ENCODE peak calls at places on chromosomes 11 and 22, in ten cellular contexts. A is mesothelial cell of epicardium, K is activated B cell treated with CpG ODN at 0.5 μM for 24 hours, J is Calu3, W is GM10248, S is A549, E is GM20000, P is GM13976, B is lung, X is tibial artery. D is an unnamed sample.

GRCh38 chr11:100434821-100435641 is 252.1 kb upstream of the ARHGAP42 start:
- DNase-seq in A (no peak), K (no peak), J (no peak), W (no peak), S (no peak), E (no peak), P (no peak), B (no peak), X (no peak), D (no peak)

GRCh38 chr11:101870510-101870909 is 44.3 kb upstream of the CEP126 start:
- DNase-seq in A (no peak), K (no peak), J (no peak), W (no peak), S (peak), E (no peak), P (no peak), B (no peak), X (no peak), D (no peak)

GRCh38 chr11:112697371-112697770 is 263.8 kb upstream of the NCAM1 start:
- DNase-seq in A (no peak), K (no peak), J (no peak), W (no peak), S (no peak), E (no peak), P (no peak), B (no peak), X (no peak), D (no peak)

GRCh38 chr11:85048801-85049200 is 578.3 kb downstream of the DLG2 start:
- DNase-seq in A (no peak), K (no peak), J (no peak), W (no peak), S (no peak), E (no peak), P (no peak), B (no peak), X (no peak), D (no peak)

GRCh38 chr11:128624269-128625170 is 37.2 kb upstream of the ETS1 start:
- DNase-seq in A (no peak), K (peak), J (no peak), W (peak), S (no peak), E (peak), P (peak), B (no peak), X (no peak), D (peak)

GRCh38 chr11:119468511-119468910 is 45.5 kb upstream of the THY1 start:
- DNase-seq in A (no peak), K (no peak), J (no peak), W (no peak), S (no peak), E (no peak), P (no peak), B (no peak), X (no peak), D (no peak)

GRCh38 chr22:39284142-39284980 is 35.1 kb downstream of the RPL3 start:
- DNase-seq in A (no peak), K (no peak), J (peak), W (no peak), S (no peak), E (no peak), P (no peak), B (no peak), X (no peak), D (no peak)

GRCh38 chr22:27386186-27386585 is 415.4 kb downstream of the MN1 start:
- DNase-seq in A (no peak), K (no peak), J (no peak), W (no peak), S (no peak), E (no peak), P (no peak), B (no peak), X (no peak), D (no peak)

GRCh38 chr11:94511932-94512781 is at the start of gene C11orf97:
- DNase-seq in A (peak), K (peak), J (peak), W (peak), S (peak), E (peak), P (peak), B (peak), X (peak), D (peak)

GRCh38 chr22:46039531-46039930 is 62.6 kb upstream of the WNT7B start:
- DNase-seq in A (no peak), K (no peak), J (no peak), W (no peak), S (no peak), E (no peak), P (no peak), B (no peak), X (no peak), D (no peak)

GRCh38 chr11:68302256-68303054 is 9.9 kb upstream of the LRP5 start:
- DNase-seq in A (no peak), K (no peak), J (peak), W (no peak), S (no peak), E (no peak), P (no peak), B (no peak), X (no peak), D (no peak)

GRCh38 chr22:47277001-47277400 is 514.6 kb downstream of the TBC1D22A start:
- DNase-seq in A (no peak), K (no peak), J (no peak), W (no peak), S (no peak), E (no peak), P (no peak), B (no peak), X (no peak), D (no peak)

GRCh38 chr22:47276219-47276843 is 513.9 kb downstream of the TBC1D22A start:
- DNase-seq in A (no peak), K (no peak), J (no peak), W (no peak), S (no peak), E (no peak), P (no peak), B (no peak), X (no peak), D (no peak)

GRCh38 chr22:47277511-47277910 is 515.1 kb downstream of the TBC1D22A start:
- DNase-seq in A (no peak), K (no peak), J (no peak), W (no peak), S (no peak), E (no peak), P (no peak), B (no peak), X (no peak), D (no peak)

GRCh38 chr22:47274196-47274595 is 511.7 kb downstream of the TBC1D22A start:
- DNase-seq in A (no peak), K (no peak), J (no peak), W (no peak), S (no peak), E (no peak), P (no peak), B (no peak), X (no peak), D (no peak)

GRCh38 chr22:47275479-47276218 is 513.2 kb downstream of the TBC1D22A start:
- DNase-seq in A (no peak), K (no peak), J (no peak), W (no peak), S (no peak), E (no peak), P (no peak), B (no peak), X (no peak), D (peak)
- TF ChIP-seq CTCF in A (no peak), K (no peak), J (no peak), W (no peak), S (no peak), E (no peak), P (no peak), B (no peak), X (no peak), D (no peak)

DNA sequence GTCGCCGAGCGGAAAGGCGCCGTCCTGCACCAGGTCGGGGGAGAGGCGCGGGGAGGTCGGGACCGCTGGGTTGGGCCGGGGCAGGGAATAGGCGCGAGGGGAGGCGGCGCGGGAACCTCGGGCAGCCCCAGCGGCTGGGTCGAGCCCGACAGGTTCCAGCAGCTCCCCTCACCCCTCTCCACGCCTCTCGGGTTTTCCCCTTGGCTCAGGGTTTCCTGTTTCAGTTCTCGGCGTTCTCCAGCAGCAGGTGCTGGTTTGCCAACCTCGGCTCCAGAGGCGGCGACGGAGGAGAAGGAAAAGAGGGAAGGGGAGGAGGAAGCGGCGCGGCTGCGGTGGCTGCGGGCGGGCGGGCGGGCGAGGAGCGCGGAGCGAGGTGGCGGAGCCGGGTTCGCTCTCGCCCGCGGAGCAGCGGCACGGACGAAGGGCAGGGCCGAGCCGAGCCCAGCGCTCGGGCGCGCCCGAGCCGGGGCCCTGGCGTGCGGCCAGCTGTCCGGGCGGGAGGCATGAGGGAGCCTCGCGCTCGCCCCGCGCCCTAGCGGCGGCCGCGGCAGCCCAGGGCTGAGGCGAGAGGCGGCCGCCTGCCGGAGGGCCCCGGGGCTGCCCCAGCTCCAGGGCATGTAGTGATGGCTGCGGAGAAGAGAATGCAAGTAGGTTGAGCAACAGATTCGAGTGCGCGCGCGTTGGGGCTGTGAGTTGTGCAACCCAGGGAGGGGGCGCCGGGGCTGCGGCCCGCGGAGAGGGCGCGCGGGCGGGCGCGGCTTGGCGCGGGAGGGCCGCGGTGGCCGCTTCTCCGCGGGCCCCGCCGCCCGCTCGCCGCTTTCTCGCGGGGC is at the start of gene ZC3H12C:
- DNase-seq in A (peak), K (peak), J (peak), W (peak), S (peak), E (peak), P (peak), B (peak), X (peak), D (no peak)
- TF ChIP-seq CTCF in A (no peak), K (no peak), J (peak), W (peak), S (peak), E (peak), P (peak), B (no peak), X (peak), D (no peak)

DNA sequence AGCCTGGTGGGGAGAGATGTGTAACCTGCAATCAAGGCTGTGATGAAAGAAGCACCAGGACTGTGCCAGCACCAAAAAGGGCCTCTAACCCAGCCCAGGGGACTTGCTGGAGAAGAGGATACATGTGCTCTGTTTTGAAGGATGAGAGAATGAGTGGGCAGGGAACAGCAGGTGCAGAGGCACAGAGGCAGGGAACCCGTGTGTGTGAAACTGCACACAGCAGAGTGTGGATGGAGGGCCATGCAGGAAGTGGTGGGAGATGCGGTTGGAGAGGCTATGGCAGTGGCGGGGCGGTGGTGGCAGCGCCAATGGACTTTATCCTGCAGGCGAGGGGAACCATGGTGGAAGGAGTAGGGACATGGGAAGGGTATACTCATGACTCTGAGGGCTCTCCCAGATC is 25.2 kb upstream of the LRRC32 start:
- DNase-seq in A (no peak), K (no peak), J (no peak), W (no peak), S (no peak), E (no peak), P (no peak), B (no peak), X (no peak), D (no peak)
- TF ChIP-seq CTCF in A (no peak), K (no peak), J (no peak), W (no peak), S (no peak), E (no peak), P (no peak), B (no peak), X (no peak), D (no peak)

GRCh38 chr11:82174610-82175009 is 559.1 kb downstream of the FAM181B start:
- DNase-seq in A (no peak), K (no peak), J (no peak), W (no peak), S (no peak), E (no peak), P (no peak), B (no peak), X (no peak), D (no peak)
- TF ChIP-seq CTCF in A (peak), K (no peak), J (no peak), W (no peak), S (no peak), E (no peak), P (no peak), B (no peak), X (no peak), D (no peak)

GRCh38 chr22:23384451-23384850 is 195.6 kb downstream of the IGLL1 start:
- DNase-seq in A (no peak), K (no peak), J (no peak), W (no peak), S (no peak), E (no peak), P (peak), B (no peak), X (peak), D (no peak)

GRCh38 chr22:23386822-23387580 is 193.1 kb downstream of the IGLL1 start:
- DNase-seq in A (no peak), K (no peak), J (no peak), W (no peak), S (no peak), E (no peak), P (peak), B (no peak), X (peak), D (no peak)

GRCh38 chr22:23386245-23386631 is 193.9 kb downstream of the IGLL1 start:
- DNase-seq in A (no peak), K (no peak), J (no peak), W (no peak), S (no peak), E (no peak), P (no peak), B (no peak), X (peak), D (no peak)

GRCh38 chr22:23384899-23385298 is 195.2 kb downstream of the IGLL1 start:
- DNase-seq in A (no peak), K (no peak), J (no peak), W (no peak), S (no peak), E (no peak), P (no peak), B (no peak), X (no peak), D (no peak)

DNA sequence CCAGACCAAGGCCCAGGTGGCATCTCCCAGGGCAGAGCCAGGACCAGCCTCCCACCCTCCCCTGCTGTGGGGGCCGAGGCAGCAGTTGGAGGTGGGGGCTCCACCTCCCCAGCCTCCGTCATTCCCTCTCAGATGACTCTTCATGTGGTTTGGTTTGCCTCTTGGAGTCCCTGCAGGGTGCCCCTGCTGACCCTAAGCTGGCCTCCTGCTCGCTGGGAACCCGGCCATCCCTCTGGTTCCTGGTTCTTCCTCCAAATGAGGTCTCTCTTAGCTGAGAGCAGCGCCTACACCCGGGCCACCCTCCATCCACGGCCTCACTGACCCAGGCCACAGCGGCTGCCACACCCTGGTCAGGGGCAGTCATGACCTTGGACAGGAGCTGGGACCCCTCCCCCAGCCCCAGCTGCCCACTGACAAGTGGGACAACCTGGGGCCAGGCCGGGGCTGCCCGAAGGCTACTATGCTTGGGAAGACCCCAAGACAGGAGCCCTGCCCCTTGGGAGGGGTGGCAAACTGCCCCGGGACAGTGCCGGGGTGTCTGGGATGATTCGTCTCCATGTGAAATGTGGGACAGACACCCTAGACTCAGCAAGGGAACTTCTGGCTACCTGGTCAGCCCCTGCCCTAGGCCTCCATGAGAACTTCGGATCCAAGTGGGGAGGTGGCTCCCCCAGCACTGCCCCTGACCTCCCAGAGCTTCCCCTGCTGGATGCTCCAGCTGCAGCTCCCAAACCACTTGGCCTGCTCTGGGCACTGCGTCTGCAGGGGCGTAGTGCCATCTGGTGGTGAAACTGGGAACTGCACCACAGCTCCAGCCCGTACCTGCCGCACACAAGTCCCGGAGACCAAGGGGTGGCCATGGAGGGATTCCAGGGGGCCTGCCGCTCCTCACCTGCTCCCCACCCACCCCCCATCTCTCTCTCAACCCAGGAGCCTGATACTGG is 194.5 kb downstream of the IGLL1 start:
- DNase-seq in A (peak), K (peak), J (peak), W (peak), S (peak), E (peak), P (peak), B (peak), X (peak), D (peak)
- TF ChIP-seq CTCF in A (peak), K (peak), J (peak), W (peak), S (peak), E (peak), P (peak), B (peak), X (peak), D (peak)

GRCh38 chr22:41951898-41952474 is at the start of gene SMIM45:
- DNase-seq in A (no peak), K (peak), J (no peak), W (no peak), S (no peak), E (no peak), P (no peak), B (no peak), X (no peak), D (no peak)
- TF ChIP-seq CTCF in A (no peak), K (no peak), J (no peak), W (no peak), S (no peak), E (no peak), P (no peak), B (no peak), X (no peak), D (no peak)

GRCh38 chr11:47270331-47271271 is 668 bp downstream of the MADD start:
- DNase-seq in A (no peak), K (no peak), J (no peak), W (peak), S (peak), E (peak), P (no peak), B (no peak), X (no peak), D (peak)
- TF ChIP-seq CTCF in A (no peak), K (no peak), J (no peak), W (peak), S (peak), E (no peak), P (no peak), B (no peak), X (no peak), D (no peak)

GRCh38 chr11:34149786-34150185 is 44.4 kb downstream of the NAT10 start:
- DNase-seq in A (no peak), K (no peak), J (peak), W (no peak), S (peak), E (no peak), P (no peak), B (no peak), X (no peak), D (no peak)
- TF ChIP-seq CTCF in A (no peak), K (no peak), J (peak), W (peak), S (peak), E (no peak), P (peak), B (no peak), X (peak), D (no peak)

D was measured in CD4-positive, alpha-beta T cell.